ENCODE peak calls at places on chromosomes 4 and X, in ten cellular contexts. K, X, U, O, Q, I, N, Z, H and D are unnamed samples.

GRCh38 chr4:159446266-159446976 is 343.5 kb downstream of the RAPGEF2 start:
- DNase-seq in K (no peak), H (no peak), Q (no peak), X (peak), U (peak), I (peak), Z (peak), O (peak), N (peak), D (peak)

GRCh38 chrX:81390244-81390643 is 188.3 kb downstream of the SH3BGRL start:
- DNase-seq in N (no peak), Z (no peak), O (no peak), H (no peak), I (no peak), K (no peak), Q (no peak), U (no peak), X (peak), D (no peak)

GRCh38 chr4:10085386-10085785 is 31.2 kb downstream of the WDR1 start:
- DNase-seq in Z (peak), H (peak), Q (no peak), I (no peak), N (no peak), O (no peak), U (no peak), X (no peak), K (no peak), D (no peak)

GRCh38 chrX:140510895-140511295 is 6.0 kb upstream of the SOX3 start:
- DNase-seq in H (no peak), I (no peak), Z (no peak), U (no peak), X (no peak), Q (no peak), K (no peak), N (no peak), O (no peak), D (no peak)

GRCh38 chr4:22897520-22898108 is 204.9 kb downstream of the GBA3 start:
- DNase-seq in O (peak), X (peak), Z (no peak), N (peak), H (no peak), I (peak), K (no peak), Q (no peak), U (no peak), D (peak)

GRCh38 chr4:105113800-105114199 is 32.9 kb upstream of the TET2 start:
- DNase-seq in U (no peak), Z (no peak), O (no peak), N (no peak), H (no peak), X (no peak), Q (no peak), K (no peak), I (no peak), D (no peak)

GRCh38 chr4:78057600-78058560 is 757 bp downstream of the FRAS1 start:
- DNase-seq in U (no peak), O (peak), Q (no peak), K (no peak), I (peak), X (peak), H (no peak), N (peak), Z (peak), D (peak)

GRCh38 chr4:8055206-8055605 is 103.4 kb downstream of the ABLIM2 start:
- DNase-seq in I (no peak), N (no peak), H (no peak), O (no peak), X (no peak), Z (no peak), Q (no peak), K (no peak), U (no peak), D (no peak)

GRCh38 chr4:141346144-141346543 is 125.4 kb downstream of the ZNF330 start:
- DNase-seq in I (no peak), Q (no peak), H (no peak), X (no peak), U (no peak), K (no peak), N (peak), O (peak), Z (no peak), D (no peak)

GRCh38 chr4:159175165-159175988 is 72.5 kb downstream of the RAPGEF2 start:
- DNase-seq in O (peak), Q (peak), H (peak), X (peak), Z (peak), N (peak), I (peak), U (peak), K (peak), D (peak)

GRCh38 chr4:3367866-3368265 is 73.9 kb upstream of the HGFAC start:
- DNase-seq in N (no peak), Q (no peak), K (no peak), O (no peak), X (no peak), H (no peak), I (no peak), U (no peak), Z (no peak), D (no peak)

GRCh38 chrX:3651272-3651671 is 62.2 kb downstream of the PRKX start:
- DNase-seq in H (no peak), N (no peak), Q (no peak), I (no peak), O (peak), K (no peak), U (no peak), Z (no peak), X (peak), D (peak)

GRCh38 chr4:128954941-128955340 is 138.4 kb downstream of the SCLT1 start:
- DNase-seq in N (no peak), X (no peak), H (no peak), O (no peak), Z (no peak), U (no peak), K (no peak), Q (no peak), I (no peak), D (no peak)

GRCh38 chr4:52983563-52984303 is 121.6 kb downstream of the RASL11B start:
- DNase-seq in Q (peak), K (no peak), U (no peak), I (no peak), Z (no peak), O (peak), H (no peak), X (peak), N (peak), D (peak)

GRCh38 chr4:56283394-56283793 is 103.9 kb downstream of the AASDH start:
- DNase-seq in U (no peak), Q (no peak), N (no peak), X (no peak), I (no peak), K (no peak), O (no peak), Z (no peak), H (no peak), D (no peak)

GRCh38 chr4:26878729-26879415 is 18.2 kb downstream of the STIM2 start:
- DNase-seq in H (peak), N (no peak), O (no peak), Q (no peak), Z (no peak), X (peak), K (no peak), U (no peak), I (no peak), D (no peak)

GRCh38 chrX:138889152-138889551 is 177.6 kb upstream of the FGF13 start:
- DNase-seq in Q (no peak), Z (no peak), N (no peak), O (no peak), H (no peak), X (no peak), K (no peak), U (no peak), I (no peak), D (no peak)

GRCh38 chr4:116202524-116202923 is 882.9 kb downstream of the TRAM1L1 start:
- DNase-seq in H (no peak), K (no peak), I (no peak), O (no peak), Q (no peak), N (no peak), U (no peak), Z (no peak), X (no peak), D (no peak)

GRCh38 chr4:92445127-92445526 is 141.4 kb downstream of the GRID2 start:
- DNase-seq in U (no peak), I (no peak), Q (no peak), H (no peak), O (no peak), Z (no peak), X (no peak), N (no peak), K (no peak), D (no peak)

GRCh38 chr4:41141910-41142309 is 72.4 kb downstream of the APBB2 start:
- DNase-seq in Z (no peak), X (no peak), U (no peak), N (no peak), K (no peak), Q (no peak), H (no peak), I (no peak), O (peak), D (no peak)

GRCh38 chr4:37928896-37929537 is 31.2 kb upstream of the PTTG2 start:
- DNase-seq in I (no peak), Z (no peak), X (peak), H (no peak), N (no peak), Q (no peak), O (no peak), U (no peak), K (no peak), D (no peak)

GRCh38 chr4:3470244-3471097 is 7.4 kb downstream of the DOK7 start:
- DNase-seq in X (no peak), Q (no peak), H (no peak), Z (no peak), O (peak), U (no peak), N (peak), I (no peak), K (no peak), D (no peak)

GRCh38 chr4:119081943-119082342 is 53.7 kb upstream of the MYOZ2 start:
- DNase-seq in Q (no peak), H (no peak), U (no peak), K (no peak), N (no peak), I (peak), X (no peak), O (no peak), Z (no peak), D (no peak)

GRCh38 chr4:37993806-37994205 is 33.6 kb downstream of the PTTG2 start:
- DNase-seq in U (no peak), I (no peak), K (no peak), H (no peak), Q (no peak), O (no peak), X (no peak), Z (no peak), N (no peak), D (no peak)

GRCh38 chr4:43481526-43481925 is 589.0 kb downstream of the GRXCR1 start:
- DNase-seq in Q (no peak), H (no peak), X (no peak), Z (no peak), U (no peak), O (no peak), N (no peak), I (no peak), K (no peak), D (no peak)

GRCh38 chr4:77014256-77014655 is 61.5 kb downstream of the CCNI start:
- DNase-seq in U (no peak), N (no peak), O (no peak), I (no peak), Z (no peak), K (no peak), Q (no peak), X (peak), H (no peak), D (no peak)

GRCh38 chr4:33649015-33649414 is 2595.3 kb downstream of the ARAP2 start:
- DNase-seq in K (no peak), U (no peak), X (no peak), Z (no peak), O (peak), N (no peak), Q (no peak), I (no peak), H (no peak), D (no peak)

GRCh38 chrX:68997911-68998310 is 167.3 kb downstream of the PJA1 start:
- DNase-seq in X (no peak), I (peak), N (no peak), O (peak), K (no peak), U (no peak), H (no peak), Z (peak), Q (no peak), D (no peak)

GRCh38 chr4:77804471-77804870 is 14.7 kb downstream of the CNOT6L start:
- DNase-seq in K (no peak), Q (no peak), U (no peak), H (no peak), Z (no peak), X (no peak), O (no peak), I (no peak), N (no peak), D (no peak)

GRCh38 chr4:79402452-79402851 is 5.6 kb downstream of the GK2 start:
- DNase-seq in O (no peak), Z (no peak), U (no peak), N (no peak), X (no peak), Q (no peak), K (no peak), H (no peak), I (no peak), D (no peak)

GRCh38 chrX:38117485-38117884 is 103.2 kb downstream of the SRPX start:
- DNase-seq in U (no peak), K (no peak), N (no peak), Z (no peak), O (no peak), X (no peak), I (no peak), H (no peak), Q (no peak), D (no peak)

GRCh38 chr4:55002431-55002830 is 123.0 kb downstream of the KDR start:
- DNase-seq in O (no peak), Q (no peak), X (no peak), I (no peak), N (no peak), K (no peak), U (no peak), Z (no peak), H (no peak), D (no peak)

GRCh38 chr4:139603576-139604387 is 47.8 kb upstream of the SETD7 start:
- DNase-seq in Z (no peak), H (no peak), O (peak), Q (peak), N (peak), U (no peak), K (no peak), I (peak), X (peak), D (peak)

GRCh38 chrX:48945517-48946348 is 11.7 kb downstream of the OTUD5 start:
- DNase-seq in Z (no peak), O (peak), U (peak), H (peak), I (peak), N (no peak), Q (no peak), K (peak), X (peak), D (peak)

GRCh38 chr4:93444860-93445259 is 383.7 kb upstream of the ATOH1 start:
- DNase-seq in H (no peak), Q (no peak), N (no peak), O (no peak), U (no peak), I (no peak), X (no peak), Z (no peak), K (no peak), D (no peak)

GRCh38 chr4:1208970-1209704 is 36.8 kb upstream of the SPON2 start:
- DNase-seq in X (no peak), H (peak), Z (peak), I (no peak), U (no peak), O (no peak), K (no peak), N (no peak), Q (no peak), D (no peak)

GRCh38 chrX:119682019-119682989 is 10.7 kb downstream of the SEPTIN6 start:
- DNase-seq in N (no peak), Z (no peak), Q (no peak), I (no peak), H (peak), U (no peak), X (peak), K (no peak), O (no peak), D (peak)

GRCh38 chr4:153296424-153296823 is 48.1 kb upstream of the MND1 start:
- DNase-seq in H (no peak), K (no peak), I (no peak), N (no peak), Z (no peak), Q (no peak), U (no peak), O (peak), X (no peak), D (no peak)

GRCh38 chrX:347351-348117 is 28.9 kb upstream of the GTPBP6 start:
- DNase-seq in K (no peak), Q (no peak), H (peak), O (no peak), N (no peak), Z (no peak), U (no peak), X (no peak), I (no peak), D (no peak)